ENCODE peak calls at places on chromosomes 7 and 10, in six cellular contexts. U is sigmoid colon, H is astrocyte of the cerebellum, E is cerebellum, D is right atrium auricular region, N is RCC 7860. G is an unnamed sample.

GRCh38 chr10:84074521-84074920 is 64.8 kb upstream of the GHITM start:
- DNase-seq in N (no peak), U (no peak), H (no peak), E (no peak), D (no peak), G (no peak)

GRCh38 chr10:63605568-63605967 is 84.4 kb downstream of the REEP3 start:
- DNase-seq in E (no peak), N (no peak), H (peak), D (no peak), U (no peak), G (no peak)

GRCh38 chr7:75691793-75692543 is 46.8 kb downstream of the HIP1 start:
- DNase-seq in N (no peak), U (peak), E (no peak), D (no peak), H (no peak), G (no peak)

GRCh38 chr7:22610871-22611757 is 111.1 kb upstream of the STEAP1B start:
- DNase-seq in U (no peak), D (no peak), N (no peak), E (no peak), H (no peak), G (no peak)

GRCh38 chr10:84452006-84452405 is 123.6 kb downstream of the CCSER2 start:
- DNase-seq in N (no peak), E (no peak), D (no peak), U (no peak), H (no peak), G (no peak)

GRCh38 chr10:111593578-111593977 is 516.7 kb downstream of the ADRA2A start:
- DNase-seq in H (no peak), N (no peak), D (no peak), E (no peak), U (no peak), G (no peak)

GRCh38 chr7:52184006-52184703 is 851.3 kb upstream of the POM121L12 start:
- DNase-seq in U (no peak), E (no peak), H (no peak), N (no peak), D (no peak), G (no peak)

GRCh38 chr7:117098457-117098856 is 145.2 kb downstream of the ST7 start:
- DNase-seq in D (no peak), U (no peak), H (peak), E (no peak), N (peak), G (no peak)

GRCh38 chr7:91912500-91912899 is 28.2 kb upstream of the AKAP9 start:
- DNase-seq in U (no peak), E (no peak), N (no peak), D (no peak), H (peak), G (no peak)

GRCh38 chr7:7653568-7654187 is 13.1 kb downstream of the UMAD1 start:
- DNase-seq in E (no peak), D (no peak), N (peak), H (no peak), U (no peak), G (peak)

GRCh38 chr10:14758994-14759664 is 15.6 kb downstream of the FAM107B start:
- DNase-seq in E (no peak), H (no peak), D (no peak), N (no peak), U (no peak), G (no peak)

GRCh38 chr10:126264089-126265018 is 123.9 kb downstream of the ADAM12 start:
- DNase-seq in E (no peak), U (no peak), D (no peak), H (no peak), N (no peak), G (no peak)

GRCh38 chr10:16231734-16232133 is 205.1 kb upstream of the PTER start:
- DNase-seq in E (no peak), U (no peak), H (no peak), D (no peak), N (no peak), G (no peak)

GRCh38 chr7:66958708-66959350 is 36.6 kb downstream of the SBDS start:
- DNase-seq in H (no peak), U (no peak), D (no peak), E (no peak), N (no peak), G (no peak)

GRCh38 chr7:24143547-24143946 is 140.4 kb upstream of the NPY start:
- DNase-seq in E (no peak), D (no peak), U (no peak), N (no peak), H (peak), G (no peak)

GRCh38 chr10:101780818-101781654 is 2.2 kb downstream of the NPM3 start:
- DNase-seq in E (peak), D (peak), N (peak), U (peak), H (peak), G (peak)

GRCh38 chr10:101838416-101838970 is 5.1 kb downstream of the KCNIP2 start:
- DNase-seq in E (peak), U (no peak), H (no peak), N (no peak), D (no peak), G (no peak)

GRCh38 chr7:26639695-26640094 is 224.7 kb downstream of the SKAP2 start:
- DNase-seq in D (no peak), E (no peak), H (no peak), N (no peak), U (no peak), G (no peak)

GRCh38 chr7:155232911-155233702 is 64.6 kb upstream of the INSIG1 start:
- DNase-seq in N (no peak), U (no peak), D (no peak), E (no peak), H (no peak), G (no peak)

GRCh38 chr7:14191686-14192098 is 202.2 kb upstream of the ETV1 start:
- DNase-seq in D (no peak), H (no peak), E (no peak), U (no peak), N (peak), G (no peak)

GRCh38 chr7:106054133-106054532 is 58.0 kb downstream of the SYPL1 start:
- DNase-seq in H (no peak), E (no peak), N (no peak), D (no peak), U (peak), G (no peak)

GRCh38 chr7:74579800-74580685 is 77.5 kb upstream of the GTF2I start:
- DNase-seq in E (no peak), D (no peak), N (peak), H (no peak), U (no peak), G (no peak)

GRCh38 chr7:151725844-151726770 is 150.8 kb downstream of the PRKAG2 start:
- DNase-seq in E (peak), U (no peak), N (no peak), D (no peak), H (no peak), G (no peak)

GRCh38 chr7:152866125-152866524 is 106.6 kb downstream of the ACTR3B start:
- DNase-seq in U (no peak), N (no peak), D (no peak), H (no peak), E (no peak), G (no peak)

GRCh38 chr10:27258838-27259532 is 18.4 kb upstream of the ACBD5 start:
- DNase-seq in D (no peak), N (no peak), U (no peak), E (no peak), H (no peak), G (peak)

GRCh38 chr10:5534880-5535856 is 10.4 kb downstream of the CALML3 start:
- DNase-seq in U (peak), D (no peak), N (no peak), E (no peak), H (no peak), G (no peak)

GRCh38 chr7:98395951-98396350 is 4.9 kb downstream of the BAIAP2L1 start:
- DNase-seq in N (no peak), E (no peak), H (no peak), D (no peak), U (peak), G (no peak)

GRCh38 chr10:50615654-50616053 is 8.1 kb downstream of the SGMS1 start:
- DNase-seq in H (no peak), D (no peak), U (no peak), E (peak), N (no peak), G (no peak)

GRCh38 chr10:32171213-32171612 is 115.0 kb upstream of the KIF5B start:
- DNase-seq in E (no peak), D (no peak), H (no peak), N (no peak), U (no peak), G (no peak)

GRCh38 chr10:111756541-111757061 is 427.0 kb downstream of the GPAM start:
- DNase-seq in D (no peak), N (no peak), H (peak), E (no peak), U (peak), G (peak)

GRCh38 chr10:127735723-127736221 is 1.2 kb upstream of the FOXI2 start:
- DNase-seq in H (no peak), U (no peak), D (no peak), N (no peak), E (no peak), G (no peak)

GRCh38 chr7:4189151-4189570 is 492.9 kb upstream of the FOXK1 start:
- DNase-seq in N (no peak), H (peak), D (peak), E (peak), U (peak), G (peak)

GRCh38 chr7:55572378-55573233 is at the start of gene VOPP1:
- DNase-seq in N (peak), E (peak), H (no peak), U (peak), D (no peak), G (peak)

GRCh38 chr10:79159785-79160184 is 91.0 kb downstream of the ZMIZ1 start:
- DNase-seq in N (no peak), E (peak), U (peak), H (no peak), D (peak), G (no peak)

GRCh38 chr7:143296686-143297085 is 8.5 kb downstream of the CASP2 start:
- DNase-seq in E (no peak), N (no peak), U (no peak), H (no peak), D (no peak), G (no peak)

GRCh38 chr7:128904381-128905197 is 5.9 kb downstream of the KCP start:
- DNase-seq in D (no peak), N (peak), E (peak), H (peak), U (peak), G (peak)

GRCh38 chr7:51645298-51645697 is 328.7 kb upstream of the COBL start:
- DNase-seq in H (peak), E (no peak), U (no peak), N (no peak), D (no peak), G (no peak)